ENCODE peak calls at places on chromosomes 16 and 17, in six cellular contexts. E, L, Q, Z, U and B are unnamed samples.
A peak's percentile ranks its signal among the peaks of the same experiment; 100 is the strongest.

GRCh38 chr17:18235743-18236256 is 10.4 kb downstream of the LLGL1 start:
- DNase-seq in E (no peak), L (no peak), Q (peak; percentile 44), Z (no peak), U (no peak), B (peak; percentile 21)

GRCh38 chr17:79739148-79740062 is 8.7 kb downstream of the ENPP7 start:
- DNase-seq in E (no peak), L (no peak), Q (no peak), Z (no peak), U (no peak), B (no peak)

GRCh38 chr16:50838165-50838564 is 96.3 kb downstream of the CYLD start:
- DNase-seq in E (no peak), L (no peak), Q (no peak), Z (no peak), U (no peak), B (peak; percentile 6)

GRCh38 chr17:60888812-60889709 is 211.4 kb downstream of the BCAS3 start:
- DNase-seq in E (no peak), L (no peak), Q (no peak), Z (no peak), U (no peak), B (no peak)

GRCh38 chr17:7204335-7204734 is 15.3 kb downstream of the DLG4 start:
- DNase-seq in E (peak; percentile 74), L (no peak), Q (no peak), Z (no peak), U (no peak), B (no peak)

GRCh38 chr17:72661093-72661944 is 431.2 kb downstream of the SLC39A11 start:
- DNase-seq in E (peak; percentile 27), L (no peak), Q (no peak), Z (no peak), U (no peak), B (no peak)

GRCh38 chr17:81837641-81838040 is 2.8 kb upstream of the PPP1R27 start:
- DNase-seq in E (no peak), L (no peak), Q (no peak), Z (no peak), U (no peak), B (no peak)

GRCh38 chr17:82224666-82225065 is 4.2 kb upstream of the SLC16A3 start:
- DNase-seq in E (no peak), L (no peak), Q (no peak), Z (no peak), U (no peak), B (no peak)

GRCh38 chr17:64097196-64097936 is 32.6 kb downstream of the ERN1 start:
- DNase-seq in E (no peak), L (no peak), Q (peak; percentile 83), Z (no peak), U (no peak), B (no peak)

GRCh38 chr17:76558210-76559095 is 18.6 kb downstream of the PRCD start:
- DNase-seq in E (peak; percentile 69), L (no peak), Q (peak; percentile 55), Z (no peak), U (no peak), B (no peak)

GRCh38 chr16:11354733-11355574 is 9.7 kb downstream of the RMI2 start:
- DNase-seq in E (no peak), L (no peak), Q (peak; percentile 94), Z (peak; percentile 89), U (no peak), B (no peak)

GRCh38 chr16:55189179-55189578 is 134.8 kb upstream of the IRX6 start:
- DNase-seq in E (no peak), L (no peak), Q (no peak), Z (no peak), U (no peak), B (no peak)

GRCh38 chr17:76597156-76598003 is 11.7 kb upstream of the ST6GALNAC2 start:
- DNase-seq in E (no peak), L (no peak), Q (no peak), Z (no peak), U (peak; percentile 55), B (no peak)

GRCh38 chr17:80214878-80215210 is 5.3 kb downstream of the SGSH start:
- DNase-seq in E (no peak), L (no peak), Q (no peak), Z (no peak), U (no peak), B (no peak)

GRCh38 chr17:41404024-41404651 is 6.7 kb upstream of the KRT31 start:
- DNase-seq in E (no peak), L (no peak), Q (peak; percentile 90), Z (no peak), U (no peak), B (peak; percentile 96)

GRCh38 chr17:66373944-66374817 is 71.8 kb downstream of the PRKCA start:
- DNase-seq in E (peak; percentile 77), L (peak; percentile 41), Q (peak; percentile 19), Z (peak; percentile 77), U (peak; percentile 36), B (no peak)

GRCh38 chr17:75073618-75074047 is 14.1 kb upstream of the SLC16A5 start:
- DNase-seq in E (peak; percentile 19), L (no peak), Q (no peak), Z (no peak), U (no peak), B (no peak)

GRCh38 chr17:16944334-16945140 is 27.4 kb downstream of the TNFRSF13B start:
- DNase-seq in E (no peak), L (no peak), Q (no peak), Z (no peak), U (no peak), B (no peak)

GRCh38 chr16:51155199-51155607 is 4.1 kb upstream of the SALL1 start:
- DNase-seq in E (peak; percentile 24), L (no peak), Q (no peak), Z (no peak), U (no peak), B (peak; percentile 78)

GRCh38 chr17:68704897-68705296 is 103.7 kb upstream of the FAM20A start:
- DNase-seq in E (no peak), L (no peak), Q (no peak), Z (no peak), U (no peak), B (peak; percentile 66)

GRCh38 chr17:74568116-74568873 is 986 bp upstream of the CD300H start:
- DNase-seq in E (no peak), L (no peak), Q (no peak), Z (no peak), U (no peak), B (no peak)

GRCh38 chr17:43409131-43409530 is 10.3 kb downstream of the ARL4D start:
- DNase-seq in E (no peak), L (no peak), Q (no peak), Z (no peak), U (no peak), B (no peak)
- H3K4me1 ChIP-seq in E (peaks cover 15% of the 10 kb centered on the region), L (no peaks in the 10 kb centered on the region), Q (peaks cover 12% of the 10 kb centered on the region), Z (no peaks in the 10 kb centered on the region), U (peaks cover 5% of the 10 kb centered on the region), B (peaks cover 40% of the 10 kb centered on the region)

DNA sequence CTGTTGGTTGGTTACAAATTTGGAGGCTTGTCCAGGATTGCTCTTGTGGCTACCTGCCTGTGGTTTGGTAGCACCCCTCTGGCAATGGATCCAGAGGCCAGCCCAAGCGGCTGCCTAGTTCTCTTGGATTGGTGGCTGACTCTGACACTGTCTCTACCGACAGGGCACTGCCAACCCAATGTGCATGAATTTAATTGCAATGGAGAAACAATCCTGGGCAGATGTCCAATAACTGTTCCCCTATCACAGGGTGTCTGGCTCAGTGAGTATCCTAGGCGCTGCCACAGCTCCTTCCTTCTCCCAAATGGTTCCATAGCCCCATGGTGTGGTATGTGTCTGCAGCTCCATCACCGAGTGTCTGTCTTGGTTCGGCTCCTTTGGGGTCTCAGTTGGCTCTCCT is 19.5 kb downstream of the N4BP1 start:
- DNase-seq in E (no peak), L (no peak), Q (no peak), Z (no peak), U (no peak), B (no peak)
- H3K9me3 ChIP-seq in E (peaks cover 17% of the 10 kb centered on the region), L (peaks cover 14% of the 10 kb centered on the region), Q (no peaks in the 10 kb centered on the region), Z (no peaks in the 10 kb centered on the region), U (peaks cover 4% of the 10 kb centered on the region), B (peaks cover 32% of the 10 kb centered on the region)

GRCh38 chr16:27083861-27084261 is 17.1 kb downstream of the C16orf82 start:
- DNase-seq in E (peak; percentile 45), L (peak; percentile 31), Q (no peak), Z (no peak), U (no peak), B (no peak)

GRCh38 chr16:27085182-27085581 is 18.5 kb downstream of the C16orf82 start:
- DNase-seq in E (no peak), L (no peak), Q (no peak), Z (no peak), U (no peak), B (no peak)

GRCh38 chr16:27084296-27085065 is 17.8 kb downstream of the C16orf82 start:
- DNase-seq in E (no peak), L (no peak), Q (no peak), Z (no peak), U (no peak), B (no peak)

DNA sequence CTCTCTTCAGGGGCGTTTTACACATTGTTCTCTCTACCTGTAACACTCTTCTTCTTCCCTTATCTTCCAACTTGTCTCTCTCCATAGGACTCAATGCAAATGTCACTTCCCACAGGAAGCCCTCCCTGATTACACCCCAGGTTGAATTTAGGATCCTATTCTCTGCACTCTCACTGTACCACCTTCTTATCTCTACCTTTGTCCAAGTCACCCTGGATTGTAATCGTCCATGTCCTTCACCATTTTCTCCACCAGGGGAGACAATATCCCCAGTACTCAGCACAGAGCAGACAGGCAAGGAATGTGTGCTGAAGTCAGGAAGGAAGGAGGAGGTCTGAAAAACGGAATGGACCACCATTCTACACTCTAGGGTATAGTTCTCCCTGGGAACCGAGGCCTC is 14.1 kb downstream of the C16orf82 start:
- DNase-seq in E (peak; percentile 25), L (no peak), Q (no peak), Z (no peak), U (no peak), B (no peak)
- H3K27me3 ChIP-seq in E (no peaks in the 10 kb centered on the region), L (peaks cover 55% of the 10 kb centered on the region), Q (no peaks in the 10 kb centered on the region), Z (peaks cover 11% of the 10 kb centered on the region), U (no peaks in the 10 kb centered on the region), B (peaks cover 9% of the 10 kb centered on the region)

GRCh38 chr17:39845052-39845976 is 18.8 kb downstream of the IKZF3 start:
- DNase-seq in E (no peak), L (no peak), Q (no peak), Z (no peak), U (no peak), B (no peak)
- H3K4me1 ChIP-seq in E (no peaks in the 10 kb centered on the region), L (no peaks in the 10 kb centered on the region), Q (no peaks in the 10 kb centered on the region), Z (peaks cover 55% of the 10 kb centered on the region), U (no peaks in the 10 kb centered on the region), B (no peaks in the 10 kb centered on the region)

DNA sequence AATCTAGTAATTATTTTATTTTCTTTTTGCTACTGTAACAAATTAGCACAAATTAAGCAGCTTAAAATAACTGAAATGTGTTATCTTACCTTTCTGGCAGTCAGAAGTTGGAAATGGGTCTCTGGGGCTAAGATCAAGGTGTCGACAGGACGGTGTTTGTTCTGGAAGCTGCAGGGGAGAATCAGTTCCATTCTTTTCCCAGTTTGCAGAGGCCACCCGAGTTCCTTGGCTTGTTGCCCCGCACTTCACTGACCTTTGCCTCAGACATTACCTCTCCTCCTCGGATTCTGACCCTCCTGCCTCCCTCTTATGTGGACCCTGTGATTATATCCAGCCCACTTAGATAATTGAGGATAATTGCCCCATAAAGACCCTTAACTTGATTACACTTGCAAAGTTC is 61.0 kb upstream of the MAF start:
- DNase-seq in E (no peak), L (no peak), Q (no peak), Z (no peak), U (no peak), B (no peak)
- H3K9me3 ChIP-seq in E (no peaks in the 10 kb centered on the region), L (no peaks in the 10 kb centered on the region), Q (no peaks in the 10 kb centered on the region), Z (no peaks in the 10 kb centered on the region), U (no peaks in the 10 kb centered on the region), B (no peaks in the 10 kb centered on the region)